ENCODE peak calls at places on chromosomes 2 and 18, in five cellular contexts. One of them, this sample, is unnamed.

GRCh38 chr2:28359222-28360065 is 33.2 kb upstream of the FOSL2 start:
- DNase-seq in IMR-90: peak
- DNase-seq in K562: peak
- DNase-seq in GM12878: peak
- DNase-seq in HepG2: peak
- DNase-seq in this sample: no peak

GRCh38 chr2:83787189-83787588 is 671.9 kb downstream of the SUCLG1 start:
- DNase-seq in IMR-90: no peak
- DNase-seq in K562: no peak
- DNase-seq in GM12878: no peak
- DNase-seq in HepG2: no peak
- DNase-seq in this sample: no peak

GRCh38 chr18:67682516-67682915 is 166.0 kb upstream of the DSEL start:
- DNase-seq in IMR-90: no peak
- DNase-seq in K562: no peak
- DNase-seq in GM12878: no peak
- DNase-seq in HepG2: no peak
- DNase-seq in this sample: no peak

GRCh38 chr2:20450201-20451108 is 3.6 kb downstream of the RHOB start:
- DNase-seq in IMR-90: peak
- DNase-seq in K562: no peak
- DNase-seq in GM12878: no peak
- DNase-seq in HepG2: peak
- DNase-seq in this sample: peak

GRCh38 chr2:217657252-217657651 is 345.5 kb downstream of the TNS1 start:
- DNase-seq in IMR-90: no peak
- DNase-seq in K562: no peak
- DNase-seq in GM12878: no peak
- DNase-seq in HepG2: no peak
- DNase-seq in this sample: no peak

GRCh38 chr2:212538156-212539144 is at the start of gene ERBB4:
- DNase-seq in IMR-90: no peak
- DNase-seq in K562: no peak
- DNase-seq in GM12878: no peak
- DNase-seq in HepG2: no peak
- DNase-seq in this sample: peak

GRCh38 chr18:48891721-48892120 is 59.0 kb downstream of the SMAD7 start:
- DNase-seq in IMR-90: no peak
- DNase-seq in K562: no peak
- DNase-seq in GM12878: no peak
- DNase-seq in HepG2: no peak
- DNase-seq in this sample: no peak

GRCh38 chr2:110977388-110977787 is 143.3 kb upstream of the BCL2L11 start:
- DNase-seq in IMR-90: no peak
- DNase-seq in K562: no peak
- DNase-seq in GM12878: no peak
- DNase-seq in HepG2: no peak
- DNase-seq in this sample: no peak

GRCh38 chr18:23798824-23799223 is 109.6 kb downstream of the LAMA3 start:
- DNase-seq in IMR-90: no peak
- DNase-seq in K562: no peak
- DNase-seq in GM12878: no peak
- DNase-seq in HepG2: no peak
- DNase-seq in this sample: no peak

GRCh38 chr18:32469691-32470131 is 971 bp downstream of the GAREM1 start:
- DNase-seq in IMR-90: peak
- DNase-seq in K562: no peak
- DNase-seq in GM12878: no peak
- DNase-seq in HepG2: no peak
- DNase-seq in this sample: no peak

GRCh38 chr18:50092250-50092780 is 102.6 kb downstream of the MYO5B start:
- DNase-seq in IMR-90: no peak
- DNase-seq in K562: no peak
- DNase-seq in GM12878: no peak
- DNase-seq in HepG2: no peak
- DNase-seq in this sample: no peak

GRCh38 chr2:216696321-216696720 is 972 bp upstream of the IGFBP5 start:
- DNase-seq in IMR-90: no peak
- DNase-seq in K562: no peak
- DNase-seq in GM12878: no peak
- DNase-seq in HepG2: no peak
- DNase-seq in this sample: no peak

GRCh38 chr2:222311321-222311977 is 12.7 kb upstream of the PAX3 start:
- DNase-seq in IMR-90: no peak
- DNase-seq in K562: no peak
- DNase-seq in GM12878: no peak
- DNase-seq in HepG2: no peak
- DNase-seq in this sample: no peak

GRCh38 chr2:222309766-222310165 is 11.0 kb upstream of the PAX3 start:
- DNase-seq in IMR-90: no peak
- DNase-seq in K562: no peak
- DNase-seq in GM12878: no peak
- DNase-seq in HepG2: no peak
- DNase-seq in this sample: no peak

GRCh38 chr2:222310747-222311320 is 12.0 kb upstream of the PAX3 start:
- DNase-seq in IMR-90: no peak
- DNase-seq in K562: no peak
- DNase-seq in GM12878: no peak
- DNase-seq in HepG2: no peak
- DNase-seq in this sample: no peak

GRCh38 chr2:222313816-222314215 is 15.0 kb upstream of the PAX3 start:
- DNase-seq in IMR-90: no peak
- DNase-seq in K562: no peak
- DNase-seq in GM12878: no peak
- DNase-seq in HepG2: no peak
- DNase-seq in this sample: no peak

GRCh38 chr2:222311978-222312738 is 13.4 kb upstream of the PAX3 start:
- DNase-seq in IMR-90: no peak
- DNase-seq in K562: no peak
- DNase-seq in GM12878: no peak
- DNase-seq in HepG2: no peak
- DNase-seq in this sample: no peak
- TF ChIP-seq MXI1 in IMR-90: no peak
- TF ChIP-seq MXI1 in K562: no peak
- TF ChIP-seq MXI1 in GM12878: no peak
- TF ChIP-seq MXI1 in HepG2: no peak
- TF ChIP-seq MXI1 in this sample: no peak

GRCh38 chr2:57890462-57890861 is 156.1 kb upstream of the VRK2 start:
- DNase-seq in IMR-90: peak
- DNase-seq in K562: no peak
- DNase-seq in GM12878: no peak
- DNase-seq in HepG2: no peak
- DNase-seq in this sample: no peak
- TF ChIP-seq MXI1 in IMR-90: no peak
- TF ChIP-seq MXI1 in K562: no peak
- TF ChIP-seq MXI1 in GM12878: no peak
- TF ChIP-seq MXI1 in HepG2: no peak
- TF ChIP-seq MXI1 in this sample: no peak

DNA sequence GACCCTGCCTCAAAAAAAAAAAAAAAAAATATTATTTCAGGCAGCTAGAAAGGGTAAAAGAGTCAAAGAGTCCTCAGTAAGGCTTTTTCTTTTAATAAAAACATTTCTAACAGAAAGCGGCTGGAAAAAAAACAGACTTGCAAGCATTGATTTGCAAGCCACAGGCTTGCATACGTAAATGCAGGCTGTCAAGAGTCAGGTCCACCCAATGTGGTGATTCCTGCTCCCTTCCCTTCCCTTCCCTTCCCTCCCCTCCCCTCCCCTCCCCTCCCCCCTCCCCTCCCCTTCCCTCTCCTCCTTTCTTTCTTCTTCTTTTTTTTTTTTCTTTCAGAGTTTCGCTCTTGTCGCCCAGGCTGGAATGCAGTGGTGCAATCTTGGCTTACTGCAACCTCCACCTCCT is 74.4 kb upstream of the GULP1 start:
- DNase-seq in IMR-90: no peak
- DNase-seq in K562: no peak
- DNase-seq in GM12878: no peak
- DNase-seq in HepG2: no peak
- DNase-seq in this sample: no peak
- TF ChIP-seq MXI1 in IMR-90: no peak
- TF ChIP-seq MXI1 in K562: no peak
- TF ChIP-seq MXI1 in GM12878: no peak
- TF ChIP-seq MXI1 in HepG2: no peak
- TF ChIP-seq MXI1 in this sample: no peak

DNA sequence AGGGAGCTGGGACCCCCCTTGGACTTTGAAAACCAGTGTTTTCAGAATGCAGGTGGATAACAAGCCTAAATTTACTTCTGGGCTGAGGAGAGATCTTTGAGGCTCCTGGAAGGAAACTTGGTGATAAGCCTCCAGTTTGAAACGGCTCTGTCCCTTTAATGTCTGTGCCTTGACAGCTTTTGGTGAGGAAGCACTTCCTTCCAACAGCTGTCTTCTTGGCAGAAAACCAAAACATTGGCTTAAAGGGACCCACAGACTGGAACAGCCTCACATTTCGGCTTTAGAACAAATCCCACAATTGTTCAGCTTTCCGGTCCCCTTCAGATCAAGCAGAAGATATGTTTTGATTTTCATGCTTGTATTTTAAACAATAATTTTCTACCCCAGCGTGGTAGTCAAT is 3.6 kb downstream of the MYCN start:
- DNase-seq in IMR-90: no peak
- DNase-seq in K562: no peak
- DNase-seq in GM12878: no peak
- DNase-seq in HepG2: no peak
- DNase-seq in this sample: peak
- TF ChIP-seq MXI1 in IMR-90: no peak
- TF ChIP-seq MXI1 in K562: no peak
- TF ChIP-seq MXI1 in GM12878: no peak
- TF ChIP-seq MXI1 in HepG2: no peak
- TF ChIP-seq MXI1 in this sample: no peak

GRCh38 chr2:233542507-233542906 is 24.1 kb downstream of the USP40 start:
- DNase-seq in IMR-90: peak
- DNase-seq in K562: no peak
- DNase-seq in GM12878: no peak
- DNase-seq in HepG2: no peak
- DNase-seq in this sample: no peak
- TF ChIP-seq MXI1 in IMR-90: no peak
- TF ChIP-seq MXI1 in K562: no peak
- TF ChIP-seq MXI1 in GM12878: no peak
- TF ChIP-seq MXI1 in HepG2: no peak
- TF ChIP-seq MXI1 in this sample: no peak

This sample was measured in SK-N-SH.